ENCODE peak calls at places on chromosomes 11 and 22, in ten cellular contexts. P is transverse colon; E is stimulated activated CD4-positive, alpha-beta T cell treated with anti-CD3 and anti-CD28 coated beads, Interleukin-2, amount 100 ng/mL, for 48 hours; X is thoracic aorta; S is choroid plexus epithelial cell; R is left ventricle myocardium inferior; J is substantia nigra; Q is left cardiac atrium; O is amniotic epithelial cell; C is activated CD4-positive, alpha-beta T cell treated with anti-CD3 and anti-CD28 coated beads for 4 hours. F is an unnamed sample.

GRCh38 chr11:114166897-114167323 is 107.4 kb downstream of the ZBTB16 start:
- DNase-seq in P (no peak), E (no peak), X (no peak), S (peak), R (no peak), J (no peak), Q (no peak), O (peak), C (no peak), F (peak)

GRCh38 chr11:91608662-91609061 is 616.0 kb upstream of the FAT3 start:
- DNase-seq in P (no peak), E (no peak), X (no peak), S (no peak), R (no peak), J (no peak), Q (no peak), O (no peak), C (no peak), F (no peak)

GRCh38 chr11:86660011-86660595 is 12.3 kb downstream of the ME3 start:
- DNase-seq in P (no peak), E (no peak), X (no peak), S (peak), R (no peak), J (no peak), Q (no peak), O (peak), C (no peak), F (peak)

GRCh38 chr22:22089459-22090308 is 107.1 kb upstream of the TOP3B start:
- DNase-seq in P (no peak), E (no peak), X (no peak), S (no peak), R (no peak), J (no peak), Q (no peak), O (no peak), C (no peak), F (no peak)

GRCh38 chr22:45604239-45604711 is 67.4 kb upstream of the ATXN10 start:
- DNase-seq in P (no peak), E (no peak), X (no peak), S (peak), R (no peak), J (no peak), Q (no peak), O (peak), C (no peak), F (no peak)

GRCh38 chr22:25630446-25630845 is 66.0 kb downstream of the GRK3 start:
- DNase-seq in P (no peak), E (no peak), X (no peak), S (peak), R (no peak), J (no peak), Q (no peak), O (peak), C (no peak), F (peak)

GRCh38 chr11:34792814-34793241 is 123.4 kb downstream of the APIP start:
- DNase-seq in P (no peak), E (no peak), X (no peak), S (no peak), R (no peak), J (no peak), Q (no peak), O (no peak), C (no peak), F (no peak)

GRCh38 chr22:40076702-40077645 is 82.2 kb downstream of the FAM83F start:
- DNase-seq in P (no peak), E (no peak), X (no peak), S (peak), R (no peak), J (no peak), Q (no peak), O (peak), C (no peak), F (no peak)

GRCh38 chr11:59822989-59823566 is 12.5 kb upstream of the MRPL16 start:
- DNase-seq in P (peak), E (no peak), X (no peak), S (peak), R (no peak), J (no peak), Q (no peak), O (peak), C (peak), F (peak)

GRCh38 chr11:7527029-7527428 is 13.2 kb downstream of the PPFIBP2 start:
- DNase-seq in P (no peak), E (no peak), X (no peak), S (no peak), R (no peak), J (no peak), Q (no peak), O (no peak), C (no peak), F (no peak)

GRCh38 chr22:46775789-46776485 is 13.5 kb downstream of the TBC1D22A start:
- DNase-seq in P (no peak), E (no peak), X (no peak), S (no peak), R (no peak), J (no peak), Q (no peak), O (no peak), C (no peak), F (no peak)

GRCh38 chr11:128207861-128208321 is 379.5 kb downstream of the ETS1 start:
- DNase-seq in P (no peak), E (no peak), X (no peak), S (peak), R (no peak), J (no peak), Q (no peak), O (peak), C (no peak), F (peak)

GRCh38 chr11:86748296-86748695 is 52.0 kb upstream of the PRSS23 start:
- DNase-seq in P (no peak), E (no peak), X (no peak), S (peak), R (no peak), J (no peak), Q (no peak), O (peak), C (no peak), F (no peak)

GRCh38 chr11:58493676-58494075 is 14.2 kb downstream of the OR5B21 start:
- DNase-seq in P (no peak), E (no peak), X (no peak), S (peak), R (no peak), J (no peak), Q (no peak), O (peak), C (no peak), F (peak)